ENCODE peak calls at places on chromosome 5, in six cellular contexts. U is fibroblast of mammary gland; E is ovary; P is effector memory CD8-positive, alpha-beta T cell; R is progenitor cell of endocrine pancreas; I is tibial artery. K is an unnamed sample.

GRCh38 chr5:10352404-10353240 is 873 bp upstream of the MARCHF6 start:
- DNase-seq in U (peak), E (no peak), P (no peak), R (no peak), I (no peak), K (no peak)

GRCh38 chr5:20300110-20300509 is 312.1 kb upstream of the CDH18 start:
- DNase-seq in U (no peak), E (no peak), P (no peak), R (no peak), I (no peak), K (no peak)

GRCh38 chr5:177023247-177023703 is 779 bp downstream of the ZNF346 start:
- DNase-seq in U (no peak), E (no peak), P (no peak), R (no peak), I (no peak), K (no peak)

GRCh38 chr5:110973510-110973909 is 98.0 kb upstream of the TSLP start:
- DNase-seq in U (no peak), E (no peak), P (no peak), R (no peak), I (no peak), K (no peak)

GRCh38 chr5:143209881-143210395 is 193.5 kb downstream of the NR3C1 start:
- DNase-seq in U (no peak), E (no peak), P (no peak), R (no peak), I (no peak), K (no peak)

GRCh38 chr5:100889165-100889564 is 13.9 kb downstream of the ST8SIA4 start:
- DNase-seq in U (no peak), E (no peak), P (peak), R (no peak), I (no peak), K (no peak)

GRCh38 chr5:33824516-33825195 is 67.1 kb downstream of the ADAMTS12 start:
- DNase-seq in U (peak), E (no peak), P (no peak), R (no peak), I (no peak), K (no peak)

GRCh38 chr5:175347931-175348330 is 96.1 kb downstream of the DRD1 start:
- DNase-seq in U (no peak), E (no peak), P (no peak), R (no peak), I (no peak), K (no peak)

GRCh38 chr5:73694089-73694488 is 68.1 kb downstream of the ARHGEF28 start:
- DNase-seq in U (no peak), E (no peak), P (peak), R (no peak), I (no peak), K (no peak)

GRCh38 chr5:66179297-66180051 is 35.4 kb downstream of the SREK1 start:
- DNase-seq in U (no peak), E (no peak), P (no peak), R (no peak), I (no peak), K (no peak)

GRCh38 chr5:60178101-60178500 is 284.6 kb upstream of the PDE4D start:
- DNase-seq in U (no peak), E (no peak), P (no peak), R (no peak), I (no peak), K (no peak)

GRCh38 chr5:143318833-143319232 is 84.7 kb downstream of the NR3C1 start:
- DNase-seq in U (no peak), E (no peak), P (no peak), R (no peak), I (no peak), K (no peak)

GRCh38 chr5:60323596-60323995 is 376.4 kb downstream of the DEPDC1B start:
- DNase-seq in U (no peak), E (no peak), P (no peak), R (no peak), I (no peak), K (no peak)

GRCh38 chr5:112779531-112779930 is 41.8 kb downstream of the APC start:
- DNase-seq in U (peak), E (no peak), P (no peak), R (no peak), I (no peak), K (no peak)

GRCh38 chr5:116938488-116938887 is 363.9 kb upstream of the SEMA6A start:
- DNase-seq in U (no peak), E (no peak), P (no peak), R (no peak), I (no peak), K (no peak)

GRCh38 chr5:10973316-10973715 is 212.3 kb upstream of the DAP start:
- DNase-seq in U (no peak), E (no peak), P (no peak), R (no peak), I (no peak), K (no peak)

K was measured in upper lobe of left lung.